ENCODE peak calls at places on chromosomes 5 and 9, in nine cellular contexts. Y is suprapubic skin, R is tibial artery, J is right atrium auricular region, U is lung, E is psoas muscle, K is GM12878, Z is mammary epithelial cell, V is stomach. C is an unnamed sample.
A peak's percentile ranks its signal among the peaks of the same experiment; 100 is the strongest.

GRCh38 chr5:110536120-110537115 is 190.1 kb downstream of the TMEM232 start:
- DNase-seq in Y (no peak), R (no peak), J (no peak), U (no peak), E (no peak), K (no peak), Z (no peak), V (no peak), C (no peak)

GRCh38 chr9:88660611-88661010 is 125.6 kb downstream of the NXNL2 start:
- DNase-seq in Y (no peak), R (no peak), J (no peak), U (no peak), E (no peak), K (no peak), Z (peak; percentile 50), V (no peak), C (no peak)

GRCh38 chr5:90886381-90886780 is 327.8 kb downstream of the ADGRV1 start:
- DNase-seq in Y (no peak), R (no peak), J (no peak), U (no peak), E (no peak), K (no peak), Z (no peak), V (no peak), C (no peak)

GRCh38 chr9:4393806-4394523 is 94.1 kb upstream of the GLIS3 start:
- DNase-seq in Y (no peak), R (no peak), J (no peak), U (no peak), E (no peak), K (no peak), Z (no peak), V (no peak), C (no peak)

GRCh38 chr9:7216004-7216821 is 458.4 kb downstream of the KDM4C start:
- DNase-seq in Y (no peak), R (no peak), J (no peak), U (no peak), E (no peak), K (no peak), Z (peak; percentile 93), V (no peak), C (no peak)

GRCh38 chr9:97781902-97782301 is 71.1 kb upstream of the FOXE1 start:
- DNase-seq in Y (no peak), R (no peak), J (peak; percentile 7), U (no peak), E (no peak), K (no peak), Z (no peak), V (no peak), C (no peak)

GRCh38 chr5:171342362-171343111 is 33.5 kb downstream of the TLX3 start:
- DNase-seq in Y (no peak), R (no peak), J (no peak), U (peak; percentile 33), E (no peak), K (no peak), Z (peak; percentile 37), V (peak; percentile 40), C (no peak)

GRCh38 chr5:2739360-2740050 is 12.0 kb downstream of the IRX2 start:
- DNase-seq in Y (peak; percentile 61), R (no peak), J (no peak), U (no peak), E (no peak), K (no peak), Z (peak; percentile 68), V (peak; percentile 59), C (no peak)

GRCh38 chr9:2469681-2470141 is 151.9 kb upstream of the VLDLR start:
- DNase-seq in Y (no peak), R (no peak), J (no peak), U (no peak), E (no peak), K (peak; percentile 7), Z (peak; percentile 40), V (peak; percentile 31), C (no peak)

GRCh38 chr9:15250013-15250412 is 57.0 kb downstream of the TTC39B start:
- DNase-seq in Y (no peak), R (no peak), J (no peak), U (no peak), E (no peak), K (no peak), Z (no peak), V (no peak), C (no peak)

GRCh38 chr9:93978498-93978897 is 23.3 kb upstream of the BARX1 start:
- DNase-seq in Y (no peak), R (no peak), J (no peak), U (no peak), E (no peak), K (no peak), Z (no peak), V (no peak), C (no peak)

GRCh38 chr5:137287564-137287963 is 211.6 kb downstream of the SPOCK1 start:
- DNase-seq in Y (no peak), R (no peak), J (no peak), U (no peak), E (no peak), K (no peak), Z (no peak), V (no peak), C (no peak)

GRCh38 chr9:72888032-72888431 is 64.8 kb downstream of the ALDH1A1 start:
- DNase-seq in Y (no peak), R (no peak), J (no peak), U (no peak), E (no peak), K (no peak), Z (peak; percentile 80), V (no peak), C (no peak)

GRCh38 chr9:88196456-88196855 is 58.2 kb upstream of the SPATA31C2 start:
- DNase-seq in Y (no peak), R (no peak), J (no peak), U (no peak), E (no peak), K (no peak), Z (no peak), V (no peak), C (no peak)

GRCh38 chr5:16679863-16680262 is 63.1 kb upstream of the RETREG1 start:
- DNase-seq in Y (no peak), R (no peak), J (no peak), U (no peak), E (no peak), K (no peak), Z (no peak), V (no peak), C (no peak)

GRCh38 chr9:117679425-117679824 is 24.8 kb upstream of the TLR4 start:
- DNase-seq in Y (no peak), R (no peak), J (no peak), U (no peak), E (no peak), K (no peak), Z (no peak), V (no peak), C (no peak)

GRCh38 chr9:104805441-104805840 is 41.5 kb downstream of the NIPSNAP3B start:
- DNase-seq in Y (no peak), R (no peak), J (no peak), U (no peak), E (no peak), K (no peak), Z (peak; percentile 66), V (no peak), C (no peak)

GRCh38 chr5:113119271-113119924 is 142.8 kb downstream of the DCP2 start:
- DNase-seq in Y (no peak), R (peak; percentile 37), J (peak; percentile 61), U (no peak), E (peak; percentile 85), K (no peak), Z (no peak), V (no peak), C (no peak)

GRCh38 chr9:78565481-78565880 is 268.6 kb downstream of the PSAT1 start:
- DNase-seq in Y (no peak), R (no peak), J (no peak), U (no peak), E (no peak), K (no peak), Z (no peak), V (no peak), C (no peak)

GRCh38 chr5:149959406-149960236 is 937 bp upstream of the SLC26A2 start:
- DNase-seq in Y (no peak), R (no peak), J (no peak), U (no peak), E (no peak), K (peak; percentile 43), Z (peak; percentile 86), V (no peak), C (peak; percentile 30)

GRCh38 chr5:149962601-149963300 is 2.2 kb downstream of the SLC26A2 start:
- DNase-seq in Y (no peak), R (no peak), J (no peak), U (no peak), E (no peak), K (no peak), Z (no peak), V (no peak), C (no peak)

GRCh38 chr5:149961186-149961685 is 678 bp downstream of the SLC26A2 start:
- DNase-seq in Y (no peak), R (no peak), J (no peak), U (no peak), E (no peak), K (no peak), Z (peak; percentile 14), V (no peak), C (no peak)

GRCh38 chr5:149962040-149962439 is 1.5 kb downstream of the SLC26A2 start:
- DNase-seq in Y (no peak), R (no peak), J (no peak), U (no peak), E (no peak), K (no peak), Z (peak; percentile 50), V (no peak), C (no peak)

GRCh38 chr5:149960272-149961185 is at the start of gene SLC26A2:
- DNase-seq in Y (peak; percentile 98), R (peak; percentile 99), J (peak; percentile 99), U (peak; percentile 98), E (peak; percentile 98), K (peak; percentile 93), Z (peak; percentile 98), V (peak; percentile 98), C (peak; percentile 89)
- TF ChIP-seq CTCF in Y (no peak), R (no peak), J (no peak), U (no peak), E (no peak), K (no peak), Z (no peak), V (no peak), C (no peak)

GRCh38 chr5:178307266-178308045 is 74.9 kb upstream of the PHYKPL start:
- DNase-seq in Y (peak; percentile 39), R (peak; percentile 20), J (no peak), U (no peak), E (peak; percentile 24), K (no peak), Z (no peak), V (no peak), C (no peak)
- H3K4me3 ChIP-seq in Y (no peak overlapping the region), R (no peak overlapping the region), J (no peak overlapping the region), U (no peak overlapping the region), E (no peak overlapping the region), K (no peak overlapping the region), Z (no peak overlapping the region), V (no peak overlapping the region), C (no peak overlapping the region)

GRCh38 chr5:79961731-79962579 is 29.1 kb downstream of the MTX3 start:
- DNase-seq in Y (no peak), R (no peak), J (no peak), U (no peak), E (no peak), K (no peak), Z (no peak), V (no peak), C (no peak)
- TF ChIP-seq CTCF in Y (no peak), R (no peak), J (no peak), U (no peak), E (no peak), K (no peak), Z (no peak), V (no peak), C (no peak)

GRCh38 chr9:12696931-12697622 is 3.9 kb downstream of the TYRP1 start:
- DNase-seq in Y (no peak), R (no peak), J (no peak), U (no peak), E (no peak), K (no peak), Z (no peak), V (no peak), C (no peak)
- H3K4me3 ChIP-seq in Y (no peak overlapping the region), R (no peak overlapping the region), J (peak overlapping the region; percentile 23), U (no peak overlapping the region), E (peak overlapping the region; percentile 15), K (no peak overlapping the region), Z (no peak overlapping the region), V (no peak overlapping the region), C (no peak overlapping the region)

C was measured in GM12864.